ENCODE peak calls at places on chromosomes 7 and 10, in four cellular contexts. Q, Y, J and E are unnamed samples.

GRCh38 chr10:58942724-58943123 is 233.7 kb upstream of the PHYHIPL start:
- DNase-seq in Q (no peak), J (no peak), Y (no peak), E (no peak)

GRCh38 chr7:66421830-66422229 is 206.9 kb upstream of the KCTD7 start:
- DNase-seq in Q (no peak), Y (no peak), J (no peak), E (no peak)

GRCh38 chr10:124125305-124126116 is 32.1 kb upstream of the CHST15 start:
- DNase-seq in Q (no peak), Y (no peak), J (no peak), E (no peak)

GRCh38 chr7:151897951-151898686 is 21.2 kb upstream of the PRKAG2 start:
- DNase-seq in Q (no peak), J (no peak), Y (no peak), E (no peak)

GRCh38 chr7:128755075-128755474 is 15.9 kb downstream of the CALU start:
- DNase-seq in Q (no peak), J (no peak), Y (no peak), E (no peak)

GRCh38 chr7:157432957-157433576 is 96.3 kb downstream of the DNAJB6 start:
- DNase-seq in Y (peak; percentile 51), Q (peak; percentile 35), J (peak; percentile 63), E (peak; percentile 58)

GRCh38 chr10:59808896-59809643 is 55.8 kb upstream of the MRLN start:
- DNase-seq in Q (peak; percentile 86), Y (peak; percentile 79), J (peak; percentile 42), E (peak; percentile 9)

GRCh38 chr10:37975407-37975991 is 948 bp downstream of the ZNF25 start:
- DNase-seq in Q (no peak), J (no peak), Y (no peak), E (no peak)

GRCh38 chr10:102870221-102870620 is 951 bp downstream of the AS3MT start:
- DNase-seq in Q (no peak), Y (no peak), J (no peak), E (no peak)

GRCh38 chr10:99366666-99367065 is 37.5 kb downstream of the CNNM1 start:
- DNase-seq in Q (no peak), J (no peak), Y (no peak), E (no peak)

GRCh38 chr7:8176370-8177081 is 85.4 kb downstream of the ICA1 start:
- DNase-seq in J (peak; percentile 57), Y (no peak), Q (peak; percentile 39), E (peak; percentile 31)

GRCh38 chr7:152752513-152752912 is 7.0 kb upstream of the ACTR3B start:
- DNase-seq in Y (no peak), J (no peak), Q (no peak), E (no peak)

GRCh38 chr7:13262929-13263530 is 575.6 kb downstream of the ARL4A start:
- DNase-seq in Q (no peak), J (no peak), Y (no peak), E (no peak)

GRCh38 chr10:34119456-34119855 is 695.6 kb downstream of the PARD3 start:
- DNase-seq in Y (no peak), J (no peak), Q (no peak), E (no peak)
- H3K27ac ChIP-seq in Y (no peak overlapping the region), J (no peak overlapping the region), Q (no peak overlapping the region), E (no peak overlapping the region)

GRCh38 chr10:9075420-9075819 is 1020.9 kb downstream of the GATA3 start:
- DNase-seq in J (no peak), Q (no peak), Y (no peak), E (no peak)
- TF ChIP-seq CTCF in J (no peak), Q (no peak), Y (no peak), E (no peak)

GRCh38 chr10:1033601-1034000 is 7.9 kb upstream of the IDI2 start:
- DNase-seq in Y (no peak), J (no peak), Q (no peak), E (no peak)
- H3K27ac ChIP-seq in Y (peak overlapping the region; percentile 5), J (no peak overlapping the region), Q (no peak overlapping the region), E (no peak overlapping the region)

GRCh38 chr7:94052398-94053180 is 48.4 kb upstream of the BET1 start:
- DNase-seq in J (no peak), Q (no peak), Y (no peak), E (no peak)

GRCh38 chr7:94047965-94048364 is 43.8 kb upstream of the BET1 start:
- DNase-seq in J (no peak), Q (no peak), Y (no peak), E (no peak)

GRCh38 chr7:94050046-94050445 is 45.9 kb upstream of the BET1 start:
- DNase-seq in J (no peak), Q (peak; percentile 12), Y (no peak), E (no peak)

GRCh38 chr7:94053532-94053931 is 49.4 kb upstream of the BET1 start:
- DNase-seq in Y (no peak), Q (no peak), J (no peak), E (no peak)

DNA sequence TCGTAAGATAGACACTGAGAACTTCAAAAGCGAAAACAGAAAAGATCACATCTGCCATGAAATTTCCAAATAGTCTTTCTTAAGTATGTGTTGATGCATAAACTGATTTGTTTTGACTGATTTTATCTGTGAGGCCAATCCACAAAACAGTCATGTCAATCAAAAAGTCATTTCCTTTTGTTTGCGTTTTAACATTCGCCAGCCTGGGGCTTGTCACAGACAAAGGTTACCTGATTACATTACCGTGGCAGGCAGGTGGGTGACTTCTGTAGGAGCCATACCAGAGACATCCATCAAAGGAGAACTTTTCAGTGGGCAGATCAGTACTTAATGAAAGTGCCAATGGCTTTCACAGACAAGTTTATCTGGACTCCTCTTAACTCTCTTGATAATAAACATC is 45.5 kb upstream of the BET1 start:
- DNase-seq in Y (no peak), Q (no peak), J (no peak), E (no peak)
- TF ChIP-seq CTCF in Y (no peak), Q (no peak), J (no peak), E (no peak)

GRCh38 chr7:27808626-27809025 is 68.7 kb downstream of the TAX1BP1 start:
- DNase-seq in J (no peak), Y (no peak), Q (no peak), E (no peak)
- H3K27ac ChIP-seq in J (no peak overlapping the region), Y (no peak overlapping the region), Q (no peak overlapping the region), E (no peak overlapping the region)